ENCODE peak calls at places on chromosomes 5 and 9, in five cellular contexts. L is IMR-90; I is cardiac muscle cell; H is CD8-positive, alpha-beta T cell; P is foreskin fibroblast. T is an unnamed sample.

GRCh38 chr5:171850354-171850947 is 64.8 kb downstream of the SMIM23 start:
- DNase-seq in L (no peak), I (peak), H (no peak), P (no peak), T (no peak)

GRCh38 chr5:35687961-35688360 is 70.3 kb downstream of the SPEF2 start:
- DNase-seq in L (no peak), I (no peak), H (no peak), P (no peak), T (no peak)

GRCh38 chr5:145587308-145588071 is 247.7 kb downstream of the PRELID2 start:
- DNase-seq in L (peak), I (no peak), H (no peak), P (peak), T (no peak)

GRCh38 chr9:24766081-24766480 is 220.4 kb upstream of the IZUMO3 start:
- DNase-seq in L (no peak), I (no peak), H (no peak), P (no peak), T (no peak)

GRCh38 chr5:133460172-133460758 is 152.1 kb downstream of the FSTL4 start:
- DNase-seq in L (no peak), I (peak), H (no peak), P (no peak), T (peak)

GRCh38 chr5:172792693-172793570 is 21.9 kb upstream of the DUSP1 start:
- DNase-seq in L (no peak), I (peak), H (no peak), P (no peak), T (no peak)

GRCh38 chr5:9188131-9188530 is 357.7 kb downstream of the SEMA5A start:
- DNase-seq in L (peak), I (no peak), H (no peak), P (peak), T (no peak)

GRCh38 chr5:150227606-150228273 is 37.9 kb downstream of the SLC6A7 start:
- DNase-seq in L (peak), I (no peak), H (no peak), P (peak), T (no peak)

GRCh38 chr5:2039180-2039531 is 156.4 kb upstream of the IRX4 start:
- DNase-seq in L (no peak), I (peak), H (no peak), P (no peak), T (no peak)

GRCh38 chr5:1317921-1318565 is 23.2 kb upstream of the TERT start:
- DNase-seq in L (no peak), I (no peak), H (no peak), P (no peak), T (no peak)

GRCh38 chr5:124658867-124659557 is 87.4 kb downstream of the ZNF608 start:
- DNase-seq in L (no peak), I (no peak), H (no peak), P (no peak), T (no peak)

GRCh38 chr9:113771199-113771598 is 104.9 kb upstream of the ZNF618 start:
- DNase-seq in L (no peak), I (no peak), H (no peak), P (no peak), T (no peak)

GRCh38 chr5:61030163-61030482 is 85.1 kb downstream of the NDUFAF2 start:
- DNase-seq in L (peak), I (no peak), H (no peak), P (peak), T (no peak)

GRCh38 chr5:78361226-78361993 is 993 bp downstream of the SCAMP1 start:
- DNase-seq in L (peak), I (peak), H (no peak), P (peak), T (no peak)

GRCh38 chr5:4862500-4862899 is 277.6 kb upstream of the ADAMTS16 start:
- DNase-seq in L (peak), I (peak), H (no peak), P (peak), T (no peak)

GRCh38 chr9:137467896-137468295 is 8.8 kb upstream of the NSMF start:
- DNase-seq in L (no peak), I (no peak), H (no peak), P (no peak), T (no peak)

GRCh38 chr5:56470007-56470406 is 236.9 kb upstream of the ANKRD55 start:
- DNase-seq in L (no peak), I (no peak), H (no peak), P (no peak), T (no peak)

DNA sequence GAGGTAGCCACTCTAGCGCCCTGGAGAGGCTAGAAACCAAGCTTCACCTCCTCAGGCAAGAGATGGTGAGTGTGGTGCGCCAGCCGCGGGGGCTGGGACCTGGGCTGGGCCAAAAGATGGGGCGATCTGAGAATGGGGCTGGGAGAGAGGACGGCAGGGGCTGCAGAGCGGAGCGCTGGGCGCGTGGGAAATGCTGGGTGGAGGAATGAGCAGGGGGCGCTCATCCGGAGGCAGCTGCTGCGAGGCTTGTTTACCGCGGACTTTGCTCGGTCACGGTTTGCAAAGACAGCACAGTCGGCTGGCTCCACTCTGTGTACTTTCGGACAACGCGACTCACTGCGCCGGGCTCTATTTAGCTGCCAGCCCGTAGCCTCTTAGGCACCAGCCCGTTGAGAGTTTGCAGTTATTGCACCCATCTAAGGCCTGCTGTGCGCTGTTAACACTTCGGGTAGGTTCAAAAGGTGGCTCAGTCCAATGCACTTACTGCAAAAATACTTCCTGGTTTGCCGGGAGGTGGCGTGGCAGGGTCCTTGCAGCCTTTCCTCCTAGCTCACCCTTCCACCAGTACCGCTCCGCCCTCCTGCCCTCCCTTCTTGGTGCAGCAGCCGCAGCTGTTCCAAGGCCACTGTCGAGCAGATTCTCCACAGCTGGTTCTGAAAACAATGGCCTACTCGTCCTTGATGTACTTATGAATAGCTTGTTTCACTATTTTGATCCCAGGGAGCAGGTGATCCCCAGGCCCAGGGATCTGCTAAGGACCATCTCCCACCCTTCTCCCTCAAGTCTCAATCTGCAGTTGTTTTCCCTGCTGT is 1.3 kb downstream of the LURAP1L start:
- DNase-seq in L (peak), I (peak), H (no peak), P (peak), T (peak)
- TF ChIP-seq CTCF in L (peak), I (peak), H (no peak), P (peak), T (peak)

DNA sequence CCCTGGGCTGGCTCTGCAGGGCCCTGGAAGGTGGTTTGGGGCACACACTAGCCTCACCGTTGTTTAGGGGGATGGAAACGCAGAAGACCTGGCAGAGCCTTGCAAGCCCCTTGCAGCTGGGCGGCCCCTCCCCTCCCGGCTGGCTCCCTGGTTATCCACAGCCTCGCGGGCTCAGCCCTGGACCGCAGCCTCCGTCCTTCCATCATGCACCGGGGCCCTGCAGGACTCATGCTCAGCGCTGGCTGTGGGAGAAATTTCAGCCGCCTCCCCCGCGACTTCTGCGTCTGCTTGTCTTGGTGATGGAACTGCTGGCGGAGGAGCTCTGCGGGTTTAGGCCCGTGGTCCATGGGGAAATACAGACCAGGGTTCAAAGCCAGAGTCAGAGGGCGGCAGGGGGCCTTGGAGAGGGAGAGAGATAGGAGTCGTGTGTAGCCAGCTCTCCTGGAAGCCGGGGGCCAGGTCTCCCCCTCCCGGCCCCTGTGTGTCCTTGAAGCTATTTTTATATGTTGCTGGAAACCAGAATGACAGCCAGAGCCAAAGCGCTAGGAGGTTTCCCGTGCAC is 75.8 kb upstream of the IER5L start:
- DNase-seq in L (no peak), I (peak), H (no peak), P (no peak), T (no peak)
- TF ChIP-seq CTCF in L (no peak), I (no peak), H (no peak), P (no peak), T (no peak)

GRCh38 chr9:6008169-6008979 is 7.0 kb downstream of the RANBP6 start:
- DNase-seq in L (peak), I (peak), H (peak), P (peak), T (peak)

GRCh38 chr9:6007770-6008168 is 7.7 kb downstream of the RANBP6 start:
- DNase-seq in L (peak), I (peak), H (peak), P (peak), T (peak)

GRCh38 chr9:6006968-6007769 is 8.3 kb downstream of the RANBP6 start:
- DNase-seq in L (peak), I (peak), H (peak), P (peak), T (peak)
- TF ChIP-seq CTCF in L (no peak), I (no peak), H (no peak), P (no peak), T (no peak)

GRCh38 chr9:122125158-122125890 is 32.2 kb upstream of the TTLL11 start:
- DNase-seq in L (peak), I (peak), H (peak), P (peak), T (peak)
- TF ChIP-seq CTCF in L (peak), I (peak), H (peak), P (peak), T (peak)

GRCh38 chr5:169719360-169720314 is 82.6 kb downstream of the DOCK2 start:
- DNase-seq in L (no peak), I (no peak), H (no peak), P (no peak), T (peak)

GRCh38 chr5:169724303-169724702 is 87.2 kb downstream of the DOCK2 start:
- DNase-seq in L (no peak), I (no peak), H (no peak), P (no peak), T (no peak)

GRCh38 chr5:169717298-169717697 is 80.2 kb downstream of the DOCK2 start:
- DNase-seq in L (peak), I (no peak), H (no peak), P (peak), T (no peak)

GRCh38 chr5:169723103-169723831 is 86.2 kb downstream of the DOCK2 start:
- DNase-seq in L (no peak), I (no peak), H (no peak), P (no peak), T (no peak)

DNA sequence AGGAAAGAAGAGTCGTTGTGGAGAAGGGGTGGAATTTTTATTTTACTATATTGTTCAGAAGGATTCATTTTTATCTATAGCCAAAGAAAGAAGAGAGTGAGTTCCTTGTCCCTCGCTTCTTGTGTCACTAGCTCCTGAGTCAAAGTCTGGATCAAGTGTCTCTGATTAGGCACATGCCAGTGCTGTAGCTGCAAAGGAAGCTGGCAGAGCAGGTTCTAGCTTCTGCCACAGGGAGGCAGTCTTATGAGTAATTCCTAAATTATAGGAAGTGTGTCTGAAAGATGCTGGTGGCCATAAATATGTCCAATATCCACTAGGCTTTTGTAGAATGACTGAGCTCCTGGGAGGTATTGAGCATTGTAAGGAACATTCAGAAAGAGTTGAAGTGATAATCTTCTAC is 84.7 kb downstream of the DOCK2 start:
- DNase-seq in L (no peak), I (no peak), H (no peak), P (no peak), T (no peak)
- TF ChIP-seq CTCF in L (no peak), I (no peak), H (no peak), P (no peak), T (no peak)

GRCh38 chr5:15693933-15694332 is 194.0 kb downstream of the FBXL7 start:
- DNase-seq in L (no peak), I (no peak), H (no peak), P (no peak), T (no peak)
- TF ChIP-seq CTCF in L (no peak), I (no peak), H (no peak), P (no peak), T (no peak)

T was measured in GM10248.